ENCODE peak calls at places on chromosomes 3 and 15, in seven cellular contexts. I is dermis blood vessel endothelial cell; A is GM23338; E is hypothalamus; L is IMR-90; K is central memory CD4-positive, alpha-beta T cell; T is AG08396. J is an unnamed sample.
A peak's percentile ranks its signal among the peaks of the same experiment; 100 is the strongest.

GRCh38 chr15:69895202-69895601 is 202.5 kb downstream of the TLE3 start:
- DNase-seq in I (no peak), A (no peak), E (no peak), L (no peak), K (no peak), T (no peak), J (no peak)

GRCh38 chr3:178947738-178948137 is 123.9 kb downstream of the ZMAT3 start:
- DNase-seq in I (no peak), A (peak; percentile 20), E (no peak), L (no peak), K (no peak), T (no peak), J (no peak)

GRCh38 chr3:107068980-107069379 is 308.3 kb upstream of the CCDC54 start:
- DNase-seq in I (peak; percentile 90), A (no peak), E (no peak), L (peak; percentile 83), K (no peak), T (peak; percentile 4), J (no peak)

GRCh38 chr3:29153811-29154210 is 127.1 kb upstream of the RBMS3 start:
- DNase-seq in I (no peak), A (no peak), E (no peak), L (no peak), K (no peak), T (no peak), J (no peak)

GRCh38 chr15:89812126-89812846 is 2.4 kb downstream of the ANPEP start:
- DNase-seq in I (no peak), A (no peak), E (no peak), L (no peak), K (no peak), T (no peak), J (peak; percentile 95)

GRCh38 chr3:15753056-15753710 is 44.6 kb downstream of the ANKRD28 start:
- DNase-seq in I (no peak), A (no peak), E (no peak), L (no peak), K (no peak), T (no peak), J (no peak)

GRCh38 chr3:170154084-170154483 is 27.4 kb downstream of the PHC3 start:
- DNase-seq in I (no peak), A (no peak), E (no peak), L (peak; percentile 60), K (no peak), T (no peak), J (peak; percentile 32)

GRCh38 chr3:23671901-23672589 is 133.7 kb upstream of the UBE2E1 start:
- DNase-seq in I (peak; percentile 48), A (peak; percentile 53), E (no peak), L (no peak), K (no peak), T (no peak), J (no peak)

GRCh38 chr3:15535757-15536156 is 14.3 kb upstream of the COLQ start:
- DNase-seq in I (no peak), A (no peak), E (no peak), L (peak; percentile 15), K (no peak), T (no peak), J (no peak)

J was measured in osteoblast.